ENCODE peak calls at places on chromosomes 16 and 17, in five cellular contexts. E is HCT116, A is adipocyte, V is suprapubic skin, O is upper lobe of right lung. U is an unnamed sample.

GRCh38 chr17:45326566-45326965 is 9.7 kb upstream of the MAP3K14 start:
- DNase-seq in E (no peak), V (peak; percentile 29), A (no peak), O (peak; percentile 6), U (no peak)

GRCh38 chr16:88957887-88958577 is 19.0 kb downstream of the CBFA2T3 start:
- DNase-seq in O (no peak), V (no peak), A (no peak), E (no peak), U (no peak)

GRCh38 chr17:30952645-30953393 is 18.0 kb upstream of the RNF135 start:
- DNase-seq in E (no peak), O (no peak), V (no peak), A (no peak), U (no peak)

GRCh38 chr16:31484491-31485171 is 1.7 kb downstream of the SLC5A2 start:
- DNase-seq in E (no peak), A (no peak), O (peak; percentile 93), V (no peak), U (peak; percentile 53)

GRCh38 chr17:80619535-80620235 is 75.0 kb downstream of the RPTOR start:
- DNase-seq in E (peak; percentile 84), O (no peak), A (no peak), V (no peak), U (peak; percentile 88)

GRCh38 chr17:36493956-36494355 is 7.5 kb downstream of the ZNHIT3 start:
- DNase-seq in E (no peak), O (no peak), A (peak; percentile 13), V (no peak), U (no peak)

GRCh38 chr17:16945513-16946201 is 26.3 kb downstream of the TNFRSF13B start:
- DNase-seq in V (peak; percentile 66), O (no peak), A (no peak), E (peak; percentile 7), U (no peak)

GRCh38 chr17:76473541-76473985 is 6.2 kb downstream of the AANAT start:
- DNase-seq in O (peak; percentile 67), E (no peak), A (no peak), V (no peak), U (no peak)

GRCh38 chr16:85058909-85059308 is 31.3 kb downstream of the KIAA0513 start:
- DNase-seq in A (no peak), O (no peak), E (no peak), V (no peak), U (no peak)

GRCh38 chr17:63571632-63572310 is 21.5 kb downstream of the DCAF7 start:
- DNase-seq in V (no peak), E (no peak), A (peak; percentile 62), O (no peak), U (no peak)

GRCh38 chr16:57736419-57737281 is 1.1 kb downstream of the KATNB1 start:
- DNase-seq in V (peak; percentile 78), E (no peak), O (peak; percentile 67), A (peak; percentile 73), U (peak; percentile 62)

GRCh38 chr16:16019488-16019887 is 70.1 kb downstream of the ABCC1 start:
- DNase-seq in O (no peak), E (peak; percentile 10), V (no peak), A (peak; percentile 66), U (peak; percentile 80)

GRCh38 chr17:19800571-19800970 is 52.5 kb upstream of the ALDH3A1 start:
- DNase-seq in A (no peak), V (no peak), O (no peak), E (no peak), U (no peak)

GRCh38 chr17:63117431-63117830 is 151.4 kb downstream of the TANC2 start:
- DNase-seq in O (no peak), E (no peak), A (no peak), V (no peak), U (no peak)

GRCh38 chr16:15970202-15970601 is 20.8 kb downstream of the ABCC1 start:
- DNase-seq in A (no peak), V (no peak), O (no peak), E (no peak), U (no peak)

GRCh38 chr17:77115510-77115909 is 25.3 kb upstream of the SEC14L1 start:
- DNase-seq in A (no peak), O (no peak), E (no peak), V (no peak), U (no peak)

GRCh38 chr17:30326816-30327215 is 7.0 kb downstream of the TMIGD1 start:
- DNase-seq in V (no peak), E (no peak), O (no peak), A (no peak), U (no peak)

GRCh38 chr17:47698749-47699535 is 5.0 kb downstream of the TBKBP1 start:
- DNase-seq in O (peak; percentile 83), A (peak; percentile 74), V (no peak), E (no peak), U (peak; percentile 61)

GRCh38 chr16:31074814-31075183 is 577 bp downstream of the ZNF646 start:
- DNase-seq in A (peak; percentile 64), V (no peak), O (no peak), E (no peak), U (no peak)

GRCh38 chr16:87657621-87658192 is 55.4 kb downstream of the JPH3 start:
- DNase-seq in V (no peak), O (no peak), E (peak; percentile 79), A (no peak), U (peak; percentile 62)

GRCh38 chr17:78925662-78926555 is 722 bp upstream of the TIMP2 start:
- DNase-seq in E (no peak), V (peak; percentile 93), O (peak; percentile 86), A (peak; percentile 72), U (no peak)

GRCh38 chr16:69833791-69834282 is 71.7 kb downstream of the WWP2 start:
- DNase-seq in O (no peak), V (no peak), A (no peak), E (no peak), U (no peak)

GRCh38 chr17:3754458-3755334 is 31.0 kb downstream of the HASPIN start:
- DNase-seq in A (no peak), V (peak; percentile 93), O (peak; percentile 95), E (peak; percentile 95), U (peak; percentile 94)

GRCh38 chr17:62778990-62779681 is 29.0 kb downstream of the MARCHF10 start:
- DNase-seq in E (peak; percentile 88), V (peak; percentile 69), A (peak; percentile 94), O (peak; percentile 85), U (peak; percentile 98)

GRCh38 chr16:29182501-29182900 is 197.6 kb downstream of the LAT start:
- DNase-seq in E (no peak), V (peak; percentile 70), A (no peak), O (peak; percentile 65), U (no peak)

GRCh38 chr16:3578610-3579551 is 1.7 kb upstream of the NLRC3 start:
- DNase-seq in V (no peak), E (no peak), O (no peak), A (peak; percentile 24), U (no peak)

GRCh38 chr17:46800573-46800972 is 17.9 kb downstream of the WNT3 start:
- DNase-seq in E (no peak), A (no peak), O (no peak), V (no peak), U (no peak)

DNA sequence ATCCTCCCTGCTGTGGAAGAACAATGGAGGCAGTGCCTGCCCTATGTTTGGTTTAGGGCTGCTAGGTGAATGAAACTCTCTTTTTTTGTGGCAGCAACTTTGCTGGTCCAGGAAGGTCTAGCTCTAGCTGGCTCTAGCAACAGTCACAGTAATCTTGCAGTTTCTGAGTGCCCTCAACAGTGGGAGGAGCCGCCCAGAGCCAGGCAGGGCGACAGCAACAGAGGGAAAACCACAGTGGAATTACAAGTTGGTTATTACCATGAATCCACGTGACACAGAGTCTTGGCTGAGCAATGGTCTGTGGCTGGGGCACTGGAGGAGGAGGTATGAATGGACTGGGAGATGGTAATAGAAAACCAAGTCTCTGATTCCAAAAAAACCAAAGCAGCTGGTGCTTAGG is 10.3 kb downstream of the HSPB9 start:
- DNase-seq in V (no peak), E (no peak), O (peak; percentile 89), A (peak; percentile 68), U (no peak)
- H3K4me1 ChIP-seq in V (peaks cover 76% of the 10 kb centered on the region), E (no peaks in the 10 kb centered on the region), O (peaks cover 87% of the 10 kb centered on the region), A (peaks cover 46% of the 10 kb centered on the region), U (peaks cover 24% of the 10 kb centered on the region)

GRCh38 chr17:1004769-1005295 is 7.9 kb downstream of the TIMM22 start:
- DNase-seq in A (no peak), O (no peak), E (no peak), V (no peak), U (no peak)

GRCh38 chr17:1003972-1004768 is 7.2 kb downstream of the TIMM22 start:
- DNase-seq in V (no peak), O (no peak), A (no peak), E (no peak), U (no peak)

GRCh38 chr17:1007310-1008007 is 10.5 kb downstream of the TIMM22 start:
- DNase-seq in O (no peak), V (no peak), E (no peak), A (no peak), U (no peak)

GRCh38 chr17:1005361-1005946 is 8.5 kb downstream of the TIMM22 start:
- DNase-seq in O (no peak), V (no peak), E (no peak), A (peak; percentile 33), U (peak; percentile 8)

GRCh38 chr17:1006054-1006453 is 9.1 kb downstream of the TIMM22 start:
- DNase-seq in V (no peak), O (no peak), A (no peak), E (no peak), U (no peak)
- H3K4me1 ChIP-seq in V (peaks cover 77% of the 10 kb centered on the region), O (peaks cover 56% of the 10 kb centered on the region), A (peaks cover 57% of the 10 kb centered on the region), E (no peaks in the 10 kb centered on the region), U (no peaks in the 10 kb centered on the region)

DNA sequence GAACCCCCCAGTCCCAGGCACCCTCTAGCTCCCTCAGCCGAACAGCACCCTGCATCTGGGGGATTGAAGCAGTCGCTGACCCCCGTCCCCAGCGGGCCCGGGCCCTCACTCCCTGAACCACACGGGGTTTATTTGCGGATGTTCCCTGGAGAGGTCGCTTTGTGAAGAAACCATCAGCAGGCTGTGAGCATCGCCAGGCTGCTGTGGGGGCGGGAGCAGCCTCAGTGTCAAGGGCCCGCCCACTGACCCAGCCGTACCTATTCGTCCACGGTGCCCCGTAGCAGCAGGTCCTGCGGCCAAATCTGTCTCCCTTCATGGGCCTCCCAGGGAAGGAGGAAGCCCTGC is 6.4 kb upstream of the RAB40C start:
- DNase-seq in E (no peak), O (no peak), A (no peak), V (no peak), U (no peak)
- H3K4me1 ChIP-seq in E (peaks cover 2% of the 10 kb centered on the region), O (peaks cover 17% of the 10 kb centered on the region), A (peaks cover 31% of the 10 kb centered on the region), V (peaks cover 36% of the 10 kb centered on the region), U (peaks cover 6% of the 10 kb centered on the region)

DNA sequence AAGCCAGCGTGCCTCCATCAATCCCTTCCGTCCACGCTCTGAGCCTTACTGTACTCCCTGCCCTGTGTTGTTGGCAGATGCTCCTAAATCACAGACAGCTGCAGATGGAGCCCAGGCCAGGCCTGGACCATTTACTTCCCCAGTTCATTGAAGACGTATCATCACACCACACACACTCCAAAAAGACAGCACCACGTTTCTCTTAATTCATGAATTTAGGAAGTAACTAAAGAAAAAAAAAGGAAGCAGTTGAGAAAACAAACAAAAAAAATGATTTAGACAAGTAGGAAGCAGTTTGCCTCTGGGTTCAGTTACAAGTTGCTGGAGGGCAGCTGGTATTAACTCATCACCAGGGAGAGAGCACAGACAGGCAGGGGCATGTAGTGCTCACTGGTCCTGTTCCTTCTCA is 7.5 kb upstream of the CD300LD start:
- DNase-seq in O (no peak), A (no peak), E (no peak), V (no peak), U (no peak)
- H3K4me1 ChIP-seq in O (no peaks in the 10 kb centered on the region), A (no peaks in the 10 kb centered on the region), E (no peaks in the 10 kb centered on the region), V (peaks cover 18% of the 10 kb centered on the region), U (no peaks in the 10 kb centered on the region)

DNA sequence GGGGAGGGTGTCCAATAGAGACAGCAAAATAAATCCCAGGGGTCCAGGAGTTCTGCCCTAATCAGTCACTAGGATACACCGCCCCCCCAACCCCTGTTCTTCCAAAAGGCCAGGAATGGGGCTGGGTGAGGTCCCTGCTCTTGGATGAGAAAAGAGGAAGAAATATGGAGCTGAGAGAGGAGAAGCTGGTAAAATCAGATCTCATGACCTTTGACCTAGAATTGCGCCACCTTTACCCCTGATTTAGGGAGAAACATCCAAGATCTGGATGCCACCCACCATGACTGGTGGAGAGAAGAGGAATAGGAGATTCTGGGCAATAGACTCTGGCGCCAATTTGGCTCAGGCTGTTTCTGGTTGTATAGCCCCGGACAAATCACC is 707 bp upstream of the CACNB1 start:
- DNase-seq in E (no peak), V (no peak), O (no peak), A (peak; percentile 29), U (no peak)
- H3K4me1 ChIP-seq in E (peaks cover 24% of the 10 kb centered on the region), V (peaks cover 68% of the 10 kb centered on the region), O (peaks cover 48% of the 10 kb centered on the region), A (peaks cover 58% of the 10 kb centered on the region), U (peaks cover 37% of the 10 kb centered on the region)